ENCODE peak calls at places on chromosome 9, in ten cellular contexts. P, T, X, R, A, Q, I, K, J and Z are unnamed samples.

GRCh38 chr9:117682955-117683710 is 21.1 kb upstream of the TLR4 start:
- DNase-seq in P (no peak), T (no peak), X (peak; percentile 48), R (no peak), A (peak; percentile 68), Q (no peak), I (no peak), K (no peak), J (no peak), Z (no peak)

GRCh38 chr9:112041536-112042243 is 133.4 kb downstream of the SUSD1 start:
- DNase-seq in P (no peak), T (no peak), X (peak; percentile 17), R (peak; percentile 92), A (peak; percentile 100), Q (no peak), I (no peak), K (peak; percentile 100), J (peak; percentile 60), Z (peak; percentile 66)

GRCh38 chr9:115000217-115000639 is 69.8 kb upstream of the TNFSF8 start:
- DNase-seq in P (no peak), T (no peak), X (no peak), R (no peak), A (no peak), Q (no peak), I (no peak), K (no peak), J (no peak), Z (no peak)

GRCh38 chr9:95124582-95125359 is 192.7 kb downstream of the FANCC start:
- DNase-seq in P (no peak), T (no peak), X (no peak), R (peak; percentile 73), A (no peak), Q (no peak), I (no peak), K (no peak), J (peak; percentile 26), Z (no peak)

GRCh38 chr9:127467621-127468020 is 16.3 kb downstream of the LRSAM1 start:
- DNase-seq in P (no peak), T (no peak), X (no peak), R (no peak), A (no peak), Q (no peak), I (no peak), K (no peak), J (no peak), Z (no peak)

GRCh38 chr9:18438300-18438925 is 35.5 kb upstream of the ADAMTSL1 start:
- DNase-seq in P (peak; percentile 42), T (no peak), X (peak; percentile 24), R (peak; percentile 84), A (peak; percentile 56), Q (peak; percentile 58), I (peak; percentile 29), K (peak; percentile 44), J (no peak), Z (peak; percentile 43)

GRCh38 chr9:134807726-134808125 is 72.9 kb upstream of the FCN2 start:
- DNase-seq in P (no peak), T (no peak), X (no peak), R (no peak), A (peak; percentile 70), Q (peak; percentile 48), I (no peak), K (peak; percentile 64), J (no peak), Z (no peak)

GRCh38 chr9:22446589-22446949 is at the start of gene DMRTA1:
- DNase-seq in P (peak; percentile 83), T (peak; percentile 84), X (peak; percentile 90), R (peak; percentile 96), A (peak; percentile 76), Q (peak; percentile 82), I (peak; percentile 87), K (peak; percentile 25), J (peak; percentile 42), Z (peak; percentile 87)

GRCh38 chr9:257957-258356 is 43.3 kb downstream of the DOCK8 start:
- DNase-seq in P (no peak), T (no peak), X (no peak), R (no peak), A (no peak), Q (no peak), I (no peak), K (no peak), J (no peak), Z (no peak)

GRCh38 chr9:93459432-93459847 is 6.1 kb upstream of the FAM120AOS start:
- DNase-seq in P (no peak), T (no peak), X (no peak), R (no peak), A (no peak), Q (no peak), I (no peak), K (no peak), J (no peak), Z (no peak)

GRCh38 chr9:447230-448025 is 232.8 kb downstream of the DOCK8 start:
- DNase-seq in P (no peak), T (no peak), X (peak; percentile 34), R (no peak), A (peak; percentile 95), Q (no peak), I (no peak), K (peak; percentile 8), J (peak; percentile 16), Z (no peak)

GRCh38 chr9:36930941-36931340 is 103.1 kb downstream of the PAX5 start:
- DNase-seq in P (no peak), T (no peak), X (no peak), R (no peak), A (no peak), Q (no peak), I (peak; percentile 14), K (no peak), J (no peak), Z (no peak)

GRCh38 chr9:128809831-128810230 is 8.5 kb upstream of the ENDOG start:
- DNase-seq in P (no peak), T (no peak), X (no peak), R (no peak), A (no peak), Q (no peak), I (no peak), K (no peak), J (no peak), Z (no peak)
- TF ChIP-seq CTCF in P (no peak), T (no peak), X (no peak), R (peak; percentile 50), A (peak; percentile 7), Q (no peak), I (no peak), K (no peak), J (no peak), Z (no peak)

GRCh38 chr9:124261787-124262595 is 4.2 kb downstream of the NEK6 start:
- DNase-seq in P (no peak), T (no peak), X (no peak), R (no peak), A (peak; percentile 83), Q (no peak), I (no peak), K (no peak), J (no peak), Z (no peak)

GRCh38 chr9:124264812-124265211 is 7.1 kb downstream of the NEK6 start:
- DNase-seq in P (no peak), T (no peak), X (no peak), R (no peak), A (peak; percentile 59), Q (no peak), I (no peak), K (peak; percentile 62), J (no peak), Z (no peak)

GRCh38 chr9:124263800-124264426 is 6.2 kb downstream of the NEK6 start:
- DNase-seq in P (no peak), T (no peak), X (no peak), R (no peak), A (no peak), Q (no peak), I (no peak), K (no peak), J (no peak), Z (peak; percentile 48)

GRCh38 chr9:124262596-124263045 is 4.9 kb downstream of the NEK6 start:
- DNase-seq in P (no peak), T (no peak), X (no peak), R (peak; percentile 61), A (peak; percentile 83), Q (no peak), I (no peak), K (peak; percentile 67), J (no peak), Z (no peak)

DNA sequence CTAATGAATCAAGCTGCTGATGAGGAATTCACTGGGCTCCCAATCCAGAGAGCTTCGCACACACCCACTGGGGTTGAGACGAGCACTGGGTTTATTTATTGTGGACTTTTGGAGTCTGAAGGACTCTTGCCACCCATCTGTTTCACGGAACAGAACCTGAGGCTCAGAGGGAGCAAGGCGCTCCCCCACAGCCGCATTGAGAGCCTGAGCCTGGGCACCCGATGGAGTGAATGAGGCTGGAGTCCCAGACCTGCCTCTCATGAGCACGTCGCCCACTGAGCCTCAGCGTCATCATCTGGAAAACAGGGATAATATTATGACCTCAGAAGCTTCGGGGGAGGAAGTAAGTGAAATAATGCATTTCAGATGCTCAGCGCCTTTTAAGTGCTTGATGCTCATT is 5.4 kb downstream of the NEK6 start:
- DNase-seq in P (no peak), T (no peak), X (no peak), R (no peak), A (no peak), Q (no peak), I (no peak), K (no peak), J (no peak), Z (no peak)
- H3K4me1 ChIP-seq in P (peaks cover 87% of the 10 kb centered on the region), T (no peaks in the 10 kb centered on the region), X (peaks cover 22% of the 10 kb centered on the region), R (peaks cover 4% of the 10 kb centered on the region), A (peaks cover 32% of the 10 kb centered on the region), Q (peaks cover 18% of the 10 kb centered on the region), I (peaks cover 86% of the 10 kb centered on the region), K (peaks cover 61% of the 10 kb centered on the region), J (peaks cover 41% of the 10 kb centered on the region), Z (peaks cover 62% of the 10 kb centered on the region)

DNA sequence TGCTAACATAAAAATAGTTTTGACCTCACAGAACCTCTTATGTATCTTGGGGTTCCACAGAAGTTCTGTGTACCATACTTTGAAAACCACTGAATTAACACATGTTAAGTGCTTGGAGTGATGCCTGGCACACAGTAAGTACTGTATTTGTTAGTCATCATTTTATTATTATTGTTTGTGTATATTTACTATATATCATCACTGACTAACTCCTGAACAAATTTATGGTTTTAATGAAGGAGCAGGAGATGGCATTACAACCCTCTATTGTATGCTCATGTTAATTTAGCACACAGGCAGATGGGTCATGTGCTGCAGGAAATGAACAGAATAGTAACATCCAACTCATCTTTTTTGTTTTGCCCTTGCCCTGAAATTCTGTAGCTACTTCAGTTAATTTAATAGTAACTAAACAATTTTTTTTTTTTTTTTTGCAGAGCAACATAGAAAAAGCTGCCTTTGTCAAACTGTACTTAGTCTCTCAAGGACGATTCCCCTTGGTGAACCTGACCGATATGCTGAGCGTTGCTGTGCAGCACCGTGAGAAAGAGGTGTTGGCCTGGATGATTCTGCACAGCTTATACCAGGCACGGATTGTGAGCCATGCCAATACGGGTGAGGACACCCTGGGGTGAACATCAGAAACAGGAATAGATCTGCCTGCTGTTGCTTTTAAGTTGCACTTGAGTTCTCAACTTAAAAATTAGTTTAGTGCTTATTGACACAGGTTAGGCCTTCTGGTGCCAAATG is 45.4 kb downstream of the HACD4 start:
- DNase-seq in P (no peak), T (no peak), X (no peak), R (no peak), A (no peak), Q (no peak), I (no peak), K (no peak), J (no peak), Z (no peak)
- TF ChIP-seq CTCF in P (no peak), T (no peak), X (no peak), R (no peak), A (no peak), Q (no peak), I (no peak), K (no peak), J (no peak), Z (no peak)

GRCh38 chr9:136051568-136052432 is 43.3 kb downstream of the NACC2 start:
- DNase-seq in P (peak; percentile 76), T (peak; percentile 75), X (peak; percentile 88), R (peak; percentile 87), A (peak; percentile 93), Q (no peak), I (peak; percentile 85), K (peak; percentile 94), J (peak; percentile 87), Z (peak; percentile 73)
- H3K4me1 ChIP-seq in P (peaks cover 63% of the 10 kb centered on the region), T (peaks cover 4% of the 10 kb centered on the region), X (peaks cover 30% of the 10 kb centered on the region), R (peaks cover 6% of the 10 kb centered on the region), A (peaks cover 11% of the 10 kb centered on the region), Q (peaks cover 58% of the 10 kb centered on the region), I (peaks cover 74% of the 10 kb centered on the region), K (peaks cover 19% of the 10 kb centered on the region), J (peaks cover 30% of the 10 kb centered on the region), Z (peaks cover 49% of the 10 kb centered on the region)